ENCODE peak calls at places on chromosomes 2 and 18, in five cellular contexts. K is endothelial cell of umbilical vein, Y is DND-41, X is hepatocyte, T is neural progenitor cell. U is an unnamed sample.

GRCh38 chr18:79775441-79776221 is 22.1 kb upstream of the KCNG2 start:
- DNase-seq in K (no peak), Y (no peak), X (no peak), T (no peak), U (no peak)

GRCh38 chr2:6148887-6149286 is 456.7 kb downstream of the SOX11 start:
- DNase-seq in K (no peak), Y (no peak), X (no peak), T (no peak), U (no peak)

GRCh38 chr2:169038338-169038757 is 7.2 kb upstream of the ABCB11 start:
- DNase-seq in K (no peak), Y (no peak), X (no peak), T (no peak), U (peak; percentile 79)

GRCh38 chr2:8380026-8380425 is 301.8 kb upstream of the ID2 start:
- DNase-seq in K (no peak), Y (no peak), X (no peak), T (no peak), U (no peak)

GRCh38 chr2:70258532-70258875 is 567 bp downstream of the PCYOX1 start:
- DNase-seq in K (no peak), Y (no peak), X (peak; percentile 68), T (peak; percentile 59), U (peak; percentile 41)

GRCh38 chr2:158509928-158510797 is 53.4 kb downstream of the PKP4 start:
- DNase-seq in K (peak; percentile 47), Y (no peak), X (no peak), T (no peak), U (no peak)

GRCh38 chr2:180366481-180366880 is 359.4 kb upstream of the CWC22 start:
- DNase-seq in K (no peak), Y (no peak), X (no peak), T (no peak), U (no peak)

GRCh38 chr2:196601430-196602306 is 37.8 kb upstream of the CCDC150 start:
- DNase-seq in K (peak; percentile 88), Y (no peak), X (peak; percentile 44), T (no peak), U (peak; percentile 71)

GRCh38 chr2:121376851-121377250 is 91.8 kb upstream of the TFCP2L1 start:
- DNase-seq in K (no peak), Y (no peak), X (no peak), T (no peak), U (no peak)

GRCh38 chr18:58176915-58177717 is 133.1 kb downstream of the NEDD4L start:
- DNase-seq in K (peak; percentile 92), Y (no peak), X (peak; percentile 60), T (peak; percentile 48), U (peak; percentile 81)

GRCh38 chr18:54269924-54270844 is 867 bp downstream of the POLI start:
- DNase-seq in K (peak; percentile 59), Y (no peak), X (peak; percentile 57), T (peak; percentile 37), U (peak; percentile 71)

GRCh38 chr2:232342635-232343565 is 35.7 kb upstream of the ALPP start:
- DNase-seq in K (no peak), Y (no peak), X (no peak), T (no peak), U (no peak)

GRCh38 chr2:174028935-174029334 is 63.8 kb upstream of the SP3 start:
- DNase-seq in K (no peak), Y (no peak), X (no peak), T (no peak), U (no peak)

GRCh38 chr2:86035883-86036789 is 69.5 kb downstream of the POLR1A start:
- DNase-seq in K (peak; percentile 94), Y (peak; percentile 86), X (peak; percentile 66), T (no peak), U (peak; percentile 20)

GRCh38 chr18:69954719-69955118 is 7.0 kb upstream of the CD226 start:
- DNase-seq in K (no peak), Y (no peak), X (no peak), T (no peak), U (no peak)
- H3K4me1 ChIP-seq in K (no peaks in the 10 kb centered on the region), Y (no peaks in the 10 kb centered on the region), X (no peaks in the 10 kb centered on the region), T (peaks cover 7% of the 10 kb centered on the region), U (no peaks in the 10 kb centered on the region)

GRCh38 chr2:2054363-2054882 is 276.7 kb downstream of the MYT1L start:
- DNase-seq in K (no peak), Y (no peak), X (no peak), T (no peak), U (no peak)

GRCh38 chr2:2048461-2048860 is 282.6 kb downstream of the MYT1L start:
- DNase-seq in K (no peak), Y (no peak), X (no peak), T (no peak), U (no peak)

GRCh38 chr2:2045191-2045590 is 285.9 kb downstream of the MYT1L start:
- DNase-seq in K (no peak), Y (no peak), X (no peak), T (no peak), U (no peak)

GRCh38 chr2:2046497-2046896 is 284.6 kb downstream of the MYT1L start:
- DNase-seq in K (no peak), Y (no peak), X (no peak), T (no peak), U (no peak)

DNA sequence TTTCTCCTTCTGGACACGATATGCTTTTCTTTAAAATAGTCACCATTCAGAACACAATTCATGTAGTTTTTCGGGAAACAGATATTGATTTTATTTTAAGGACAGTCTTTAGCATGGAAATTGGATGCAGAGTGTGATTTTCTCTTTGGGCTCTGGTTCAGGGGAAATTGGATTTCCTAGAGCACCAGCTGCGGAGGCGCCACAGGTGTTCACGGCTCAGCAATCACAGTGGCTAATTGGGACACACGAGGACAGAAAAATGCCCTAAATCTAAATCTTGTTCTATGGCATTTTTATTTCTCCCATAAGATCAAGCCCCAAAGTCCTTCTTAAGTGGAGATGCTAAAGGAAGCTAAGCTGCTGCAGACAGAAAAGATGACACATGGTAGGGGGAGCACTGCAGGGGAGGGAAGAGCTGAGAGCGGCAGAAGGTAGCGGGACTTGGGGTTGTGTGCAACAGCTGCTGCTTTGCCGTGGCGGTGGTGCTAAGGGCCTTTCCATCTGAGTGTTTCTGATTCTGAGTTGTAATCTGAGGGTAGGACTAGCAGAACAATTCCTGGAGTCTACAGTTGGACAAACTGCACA is 280.7 kb downstream of the MYT1L start:
- DNase-seq in K (no peak), Y (no peak), X (no peak), T (no peak), U (no peak)
- H3K27ac ChIP-seq in K (no peak overlapping the region), Y (no peak overlapping the region), X (no peak overlapping the region), T (no peak overlapping the region), U (no peak overlapping the region)

DNA sequence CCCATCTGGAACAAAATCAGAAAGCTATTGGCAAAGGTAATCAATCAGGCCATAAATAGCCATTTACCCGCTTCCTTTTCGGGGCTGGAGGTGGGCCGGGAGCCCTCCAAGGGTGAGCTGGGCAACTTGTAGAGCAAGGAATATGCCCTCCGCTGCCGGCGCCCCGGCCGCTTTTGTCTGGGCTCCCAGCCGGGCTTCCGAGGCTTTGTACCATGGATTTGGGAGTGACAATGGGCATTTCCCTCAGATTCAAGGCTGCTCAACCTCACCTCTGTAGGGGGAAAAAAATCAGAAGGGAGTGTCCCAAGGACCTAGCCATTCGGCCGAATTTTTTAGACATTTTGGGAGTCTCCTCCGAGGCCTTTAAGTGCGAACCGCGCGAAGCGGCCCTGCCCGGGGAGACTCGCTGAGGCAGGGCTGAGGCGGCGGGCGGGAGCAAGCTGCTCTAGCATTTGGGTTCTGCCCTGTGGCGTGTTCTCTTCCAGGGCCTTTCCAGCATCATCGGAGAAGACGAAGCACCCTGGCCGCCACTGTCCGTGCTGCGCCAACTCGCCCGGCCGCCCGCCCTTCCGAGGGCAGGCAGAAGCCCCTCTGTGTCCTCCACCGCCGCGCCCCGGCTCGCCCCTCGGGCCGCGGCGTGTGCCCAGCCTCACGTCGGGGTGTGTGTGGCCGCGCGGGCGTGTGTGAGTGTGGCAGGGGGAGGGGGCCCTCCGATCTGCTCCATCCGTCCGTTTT is 975 bp upstream of the HOXD9 start:
- DNase-seq in K (no peak), Y (no peak), X (no peak), T (no peak), U (no peak)
- TF ChIP-seq EZH2 in K (peak; percentile 99), Y (no peak), X (peak; percentile 62), T (peak; percentile 83), U (peak; percentile 92)

DNA sequence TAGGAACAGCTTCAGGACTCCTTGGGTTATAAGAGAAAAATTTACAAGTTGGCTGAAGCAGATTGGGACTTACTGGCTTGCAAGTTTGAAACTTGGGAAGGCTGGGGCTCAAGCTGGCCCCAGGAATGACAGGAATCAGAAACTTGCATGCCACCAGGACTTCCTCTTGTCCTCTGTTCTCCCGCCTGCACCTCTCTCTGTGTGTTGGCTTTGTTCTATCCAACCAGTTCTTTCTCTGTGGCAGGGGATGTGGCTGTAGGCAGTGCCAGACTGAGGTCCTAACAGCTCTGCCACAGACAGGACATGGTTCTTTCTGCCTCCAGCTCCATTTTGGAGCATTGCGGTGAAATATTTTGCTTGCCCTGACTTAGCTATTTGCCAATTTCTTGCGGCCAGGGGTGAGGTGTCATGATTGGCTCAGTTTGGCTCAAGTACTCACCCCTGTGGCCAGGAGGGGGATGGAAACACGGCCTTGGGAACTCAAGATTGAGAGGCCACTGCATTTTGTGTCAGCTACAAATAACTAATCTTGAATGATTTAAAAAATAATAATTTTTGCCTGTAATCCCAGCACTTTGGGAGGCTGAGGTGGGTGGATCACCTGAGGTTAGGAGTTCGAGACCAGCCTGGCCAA is 48.9 kb downstream of the MEP1B start:
- DNase-seq in K (no peak), Y (no peak), X (no peak), T (no peak), U (no peak)
- H3K4me1 ChIP-seq in K (no peaks in the 10 kb centered on the region), Y (no peaks in the 10 kb centered on the region), X (peaks cover 9% of the 10 kb centered on the region), T (peaks cover 12% of the 10 kb centered on the region), U (no peaks in the 10 kb centered on the region)

DNA sequence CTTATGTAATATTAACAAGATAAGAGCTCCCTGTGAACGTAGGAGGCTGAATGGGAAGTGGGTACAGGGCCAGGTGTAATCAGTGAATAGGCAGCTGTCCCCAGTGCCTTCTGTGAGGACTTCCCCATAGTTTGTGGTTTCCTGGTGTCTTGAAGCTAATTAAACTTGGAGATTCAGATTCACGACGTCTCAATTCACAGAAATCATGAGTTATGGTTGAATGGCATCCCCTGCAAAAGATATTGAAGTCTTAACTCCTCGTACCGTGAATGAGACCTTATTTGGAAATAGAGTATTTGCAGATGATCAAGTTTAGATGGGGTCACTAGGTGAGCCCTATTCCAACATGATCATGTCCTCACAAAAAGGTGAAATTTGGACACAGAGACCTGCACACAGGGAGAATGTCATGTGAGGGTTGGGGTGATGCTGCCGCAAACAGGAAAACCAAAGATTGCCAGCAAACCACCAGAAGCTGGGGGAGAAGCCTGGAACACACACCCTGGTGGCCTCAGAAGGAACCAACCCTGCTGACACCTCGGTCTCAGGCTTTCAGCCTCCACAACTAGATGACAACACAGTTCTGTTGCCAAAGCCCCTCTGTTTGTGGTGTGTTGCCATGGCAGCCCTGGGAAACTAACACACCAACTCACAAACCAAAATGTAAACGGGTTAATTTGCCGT is 13.2 kb downstream of the ARL4C start:
- DNase-seq in K (no peak), Y (peak; percentile 94), X (no peak), T (peak; percentile 15), U (no peak)
- H3K27ac ChIP-seq in K (no peak overlapping the region), Y (peak overlapping the region; percentile 92), X (no peak overlapping the region), T (no peak overlapping the region), U (no peak overlapping the region)